ENCODE peak calls at places on chromosome 3, in seven cellular contexts. B is GM13976, H is foreskin fibroblast, M is HFF-Myc, S is epithelial cell of esophagus, O is B cell, F is omental fat pad. Z is an unnamed sample.

GRCh38 chr3:160355826-160356225 is 43.2 kb downstream of the IFT80 start:
- DNase-seq in M (no peak), B (no peak), O (no peak), H (peak), F (no peak), S (no peak), Z (no peak)

GRCh38 chr3:46918634-46919033 is 41.1 kb downstream of the PTH1R start:
- DNase-seq in F (no peak), H (no peak), S (no peak), B (no peak), M (no peak), O (no peak), Z (no peak)

GRCh38 chr3:107619549-107619948 is 96.8 kb downstream of the BBX start:
- DNase-seq in B (no peak), H (no peak), M (no peak), S (peak), F (no peak), O (no peak), Z (no peak)

GRCh38 chr3:180679178-180680096 is at the start of gene CCDC39:
- DNase-seq in S (peak), F (peak), M (peak), O (peak), H (peak), B (peak), Z (peak)

GRCh38 chr3:160544837-160545236 is 20.5 kb downstream of the KPNA4 start:
- DNase-seq in H (no peak), M (no peak), F (no peak), O (no peak), B (no peak), S (no peak), Z (no peak)

GRCh38 chr3:117404756-117405155 is 695.2 kb downstream of the TUSC7 start:
- DNase-seq in M (no peak), F (no peak), H (no peak), O (no peak), S (no peak), B (no peak), Z (no peak)

GRCh38 chr3:135326851-135327250 is 531.8 kb downstream of the EPHB1 start:
- DNase-seq in S (no peak), O (no peak), H (no peak), M (no peak), F (no peak), B (no peak), Z (no peak)

GRCh38 chr3:48128779-48129178 is 59.4 kb downstream of the CDC25A start:
- DNase-seq in B (peak), S (peak), H (no peak), O (no peak), M (no peak), F (no peak), Z (no peak)

GRCh38 chr3:22475665-22476064 is 724.7 kb upstream of the ZNF385D start:
- DNase-seq in O (no peak), F (no peak), H (no peak), M (no peak), B (no peak), S (peak), Z (no peak)

GRCh38 chr3:192835818-192836468 is 81.7 kb downstream of the MB21D2 start:
- DNase-seq in O (no peak), S (no peak), B (no peak), H (peak), M (no peak), F (no peak), Z (no peak)

GRCh38 chr3:84487296-84487695 is 471.5 kb upstream of the CADM2 start:
- DNase-seq in O (no peak), B (no peak), S (no peak), H (no peak), M (no peak), F (no peak), Z (no peak)

GRCh38 chr3:152073267-152073666 is 195.5 kb upstream of the MBNL1 start:
- DNase-seq in M (no peak), S (no peak), F (no peak), O (no peak), H (peak), B (no peak), Z (no peak)
- TF ChIP-seq CTCF in M (peak), S (no peak), F (no peak), O (no peak), H (no peak), B (no peak), Z (no peak)

GRCh38 chr3:9731206-9732079 is at the start of gene BRPF1:
- DNase-seq in M (peak), F (peak), B (peak), O (peak), H (peak), S (peak), Z (peak)
- TF ChIP-seq CTCF in M (no peak), F (no peak), B (no peak), O (no peak), H (no peak), S (peak), Z (no peak)

DNA sequence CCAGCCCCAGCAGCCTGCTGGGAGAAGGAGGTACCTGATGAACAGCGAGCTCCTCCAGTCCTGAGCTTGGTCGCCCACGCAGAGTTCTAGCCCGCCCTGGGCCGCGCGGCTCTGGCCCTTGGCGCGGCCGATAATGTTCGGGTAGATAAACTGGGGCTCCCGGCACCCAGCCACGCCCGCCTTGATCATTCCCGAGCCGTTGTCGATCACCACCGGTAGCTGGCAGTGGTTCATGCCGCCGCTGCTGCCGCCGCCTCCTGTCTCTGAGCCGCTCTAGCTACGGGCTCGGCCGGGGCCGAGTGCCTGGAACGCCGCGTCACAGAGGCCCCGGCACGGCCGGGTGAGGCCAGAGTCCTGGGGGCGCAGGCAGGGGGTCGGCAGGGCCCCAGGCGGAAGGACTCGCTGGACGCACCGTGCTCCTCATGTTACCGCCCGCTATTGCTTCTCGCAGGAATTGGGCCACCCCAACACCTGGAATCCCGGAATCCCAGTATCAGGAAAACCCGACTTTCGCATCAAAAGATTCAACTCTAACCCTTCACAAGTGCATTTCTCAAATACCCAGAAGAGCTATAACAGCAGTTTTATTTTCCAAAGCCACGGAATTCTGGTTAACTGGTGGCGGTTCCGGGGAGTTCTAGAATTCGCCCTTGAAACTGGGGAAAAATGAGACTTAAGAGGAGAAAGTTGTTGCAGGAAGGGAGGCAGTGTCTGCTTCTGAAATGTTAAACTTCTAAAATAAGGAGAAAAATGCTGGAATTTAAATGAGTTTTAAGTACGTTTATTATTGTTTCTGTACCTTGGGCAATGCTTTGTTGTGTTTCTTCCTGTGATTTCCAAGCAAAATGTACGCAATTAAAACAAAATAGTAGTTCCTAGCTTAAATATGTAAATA is at the start of gene ACTRT3:
- DNase-seq in H (peak), O (peak), B (peak), F (no peak), M (peak), S (peak), Z (peak)
- TF ChIP-seq CTCF in H (no peak), O (no peak), B (no peak), F (no peak), M (no peak), S (peak), Z (no peak)

GRCh38 chr3:141858312-141858711 is 18.1 kb upstream of the ATP1B3 start:
- DNase-seq in H (no peak), O (no peak), M (no peak), F (no peak), S (no peak), B (no peak), Z (no peak)

GRCh38 chr3:141853146-141853690 is 23.2 kb upstream of the ATP1B3 start:
- DNase-seq in F (no peak), H (peak), B (no peak), S (peak), M (no peak), O (no peak), Z (no peak)

GRCh38 chr3:141851411-141851810 is 25.0 kb upstream of the ATP1B3 start:
- DNase-seq in S (no peak), F (no peak), B (no peak), O (no peak), H (no peak), M (no peak), Z (no peak)

GRCh38 chr3:141859651-141860050 is 16.8 kb upstream of the ATP1B3 start:
- DNase-seq in H (no peak), S (no peak), O (no peak), M (no peak), F (no peak), B (no peak), Z (no peak)

GRCh38 chr3:141854559-141854958 is 21.9 kb upstream of the ATP1B3 start:
- DNase-seq in M (no peak), S (no peak), B (no peak), F (no peak), O (no peak), H (no peak), Z (no peak)
- TF ChIP-seq CTCF in M (no peak), S (no peak), B (no peak), F (no peak), O (no peak), H (no peak), Z (no peak)

Z was measured in activated CD8-positive, alpha-beta T cell treated with anti-CD3 and anti-CD28 coated beads for 36 hours.